ENCODE peak calls at places on chromosomes 5 and 9, in eight cellular contexts. I is Panc1, W is breast epithelium, T is suprapubic skin, K is endothelial cell of umbilical vein, X is HepG2, P is spleen, Z is GM23338. N is an unnamed sample. For H3K4me1, the result is how much of the 10 kb centered on the place peaks cover.

GRCh38 chr9:110443146-110443877 is 105.6 kb upstream of the TXNDC8 start:
- DNase-seq in I (no peak), W (no peak), T (no peak), K (no peak), X (peak), P (no peak), Z (no peak), N (no peak)

GRCh38 chr5:177455036-177455660 is 8.5 kb downstream of the PRR7 start:
- DNase-seq in I (peak), W (no peak), T (peak), K (peak), X (peak), P (peak), Z (peak), N (peak)

GRCh38 chr9:96813607-96814006 is 35.7 kb upstream of the ZNF510 start:
- DNase-seq in I (no peak), W (no peak), T (no peak), K (no peak), X (no peak), P (no peak), Z (no peak), N (no peak)

GRCh38 chr9:109258619-109259321 is 62.1 kb downstream of the EPB41L4B start:
- DNase-seq in I (no peak), W (no peak), T (no peak), K (no peak), X (no peak), P (no peak), Z (peak), N (no peak)

GRCh38 chr5:119287547-119288073 is 68.2 kb upstream of the TNFAIP8 start:
- DNase-seq in I (no peak), W (no peak), T (no peak), K (peak), X (no peak), P (no peak), Z (no peak), N (no peak)

GRCh38 chr9:129770741-129771140 is 17.9 kb upstream of the PTGES start:
- DNase-seq in I (no peak), W (no peak), T (no peak), K (no peak), X (no peak), P (no peak), Z (no peak), N (no peak)

GRCh38 chr9:8890695-8891094 is 1091.1 kb upstream of the DMAC1 start:
- DNase-seq in I (no peak), W (no peak), T (no peak), K (no peak), X (no peak), P (no peak), Z (no peak), N (no peak)

GRCh38 chr9:107491081-107492053 is 1.8 kb upstream of the KLF4 start:
- DNase-seq in I (no peak), W (no peak), T (peak), K (peak), X (no peak), P (peak), Z (peak), N (peak)

GRCh38 chr9:131310833-131311554 is 21.5 kb downstream of the PLPP7 start:
- DNase-seq in I (no peak), W (no peak), T (no peak), K (no peak), X (no peak), P (peak), Z (peak), N (no peak)

GRCh38 chr9:121636411-121636865 is 15.0 kb upstream of the DAB2IP start:
- DNase-seq in I (no peak), W (no peak), T (no peak), K (peak), X (no peak), P (no peak), Z (no peak), N (no peak)

GRCh38 chr9:105690742-105691141 is 3.6 kb upstream of the TMEM38B start:
- DNase-seq in I (no peak), W (no peak), T (no peak), K (peak), X (no peak), P (no peak), Z (peak), N (no peak)

GRCh38 chr5:58751222-58751621 is 168.3 kb downstream of the RAB3C start:
- DNase-seq in I (peak), W (no peak), T (no peak), K (peak), X (no peak), P (no peak), Z (no peak), N (no peak)

GRCh38 chr5:67363195-67363594 is 166.6 kb upstream of the CD180 start:
- DNase-seq in I (no peak), W (no peak), T (no peak), K (no peak), X (no peak), P (no peak), Z (no peak), N (no peak)

GRCh38 chr5:168114444-168115017 is 176.9 kb upstream of the WWC1 start:
- DNase-seq in I (peak), W (no peak), T (no peak), K (peak), X (peak), P (no peak), Z (peak), N (peak)

GRCh38 chr9:33167949-33168535 is 906 bp upstream of the B4GALT1 start:
- DNase-seq in I (no peak), W (no peak), T (no peak), K (no peak), X (no peak), P (no peak), Z (no peak), N (no peak)

GRCh38 chr5:97266576-97266975 is 83.5 kb upstream of the RIOK2 start:
- DNase-seq in I (no peak), W (no peak), T (no peak), K (peak), X (no peak), P (no peak), Z (no peak), N (no peak)

GRCh38 chr9:131201856-131202255 is 74.5 kb downstream of the FAM78A start:
- DNase-seq in I (no peak), W (no peak), T (no peak), K (no peak), X (no peak), P (no peak), Z (no peak), N (no peak)

GRCh38 chr9:135500525-135501260 is at the start of gene MRPS2:
- DNase-seq in I (no peak), W (peak), T (peak), K (peak), X (peak), P (peak), Z (peak), N (peak)

GRCh38 chr5:71757590-71758543 is 38.8 kb downstream of the CARTPT start:
- DNase-seq in I (peak), W (peak), T (no peak), K (peak), X (peak), P (no peak), Z (peak), N (peak)

GRCh38 chr5:32388429-32389111 is 56.0 kb downstream of the ZFR start:
- DNase-seq in I (no peak), W (no peak), T (no peak), K (no peak), X (no peak), P (no peak), Z (no peak), N (no peak)

GRCh38 chr9:8845376-8845775 is 1045.8 kb upstream of the DMAC1 start:
- DNase-seq in I (no peak), W (no peak), T (no peak), K (no peak), X (no peak), P (no peak), Z (no peak), N (no peak)

GRCh38 chr5:110625376-110625999 is 101.0 kb downstream of the TMEM232 start:
- DNase-seq in I (no peak), W (no peak), T (no peak), K (peak), X (peak), P (no peak), Z (peak), N (no peak)

GRCh38 chr5:134530375-134531077 is 5.1 kb downstream of the JADE2 start:
- DNase-seq in I (no peak), W (no peak), T (no peak), K (no peak), X (no peak), P (no peak), Z (no peak), N (no peak)

GRCh38 chr5:3598725-3599282 is 3.2 kb downstream of the IRX1 start:
- DNase-seq in I (no peak), W (no peak), T (no peak), K (no peak), X (no peak), P (no peak), Z (no peak), N (no peak)

GRCh38 chr5:77064040-77064439 is 23.0 kb downstream of the ZBED3 start:
- DNase-seq in I (no peak), W (no peak), T (no peak), K (no peak), X (no peak), P (no peak), Z (no peak), N (no peak)

GRCh38 chr5:105508519-105508918 is 1945.9 kb upstream of the NUDT12 start:
- DNase-seq in I (no peak), W (no peak), T (no peak), K (no peak), X (no peak), P (no peak), Z (no peak), N (no peak)

GRCh38 chr9:112041536-112042243 is 133.4 kb downstream of the SUSD1 start:
- DNase-seq in I (peak), W (no peak), T (no peak), K (peak), X (peak), P (no peak), Z (peak), N (no peak)

GRCh38 chr9:99294850-99295461 is 72.9 kb downstream of the SEC61B start:
- DNase-seq in I (no peak), W (no peak), T (no peak), K (no peak), X (peak), P (no peak), Z (no peak), N (no peak)

GRCh38 chr9:21677834-21678233 is 124.6 kb upstream of the MTAP start:
- DNase-seq in I (peak), W (no peak), T (no peak), K (peak), X (no peak), P (no peak), Z (no peak), N (no peak)
- TF ChIP-seq POLR2AphosphoS5 in I (peak), W (no peak), T (no peak), K (peak), X (no peak), P (no peak), Z (no peak), N (no peak)

GRCh38 chr5:172796306-172796705 is 25.3 kb upstream of the DUSP1 start:
- DNase-seq in I (no peak), W (no peak), T (no peak), K (no peak), X (no peak), P (no peak), Z (no peak), N (no peak)

GRCh38 chr5:172793577-172794488 is 22.8 kb upstream of the DUSP1 start:
- DNase-seq in I (no peak), W (no peak), T (peak), K (no peak), X (peak), P (no peak), Z (no peak), N (no peak)

GRCh38 chr5:172792693-172793570 is 21.9 kb upstream of the DUSP1 start:
- DNase-seq in I (no peak), W (no peak), T (no peak), K (no peak), X (no peak), P (no peak), Z (no peak), N (no peak)

GRCh38 chr5:172797800-172798199 is 26.8 kb upstream of the DUSP1 start:
- DNase-seq in I (no peak), W (no peak), T (no peak), K (no peak), X (peak), P (no peak), Z (no peak), N (no peak)

DNA sequence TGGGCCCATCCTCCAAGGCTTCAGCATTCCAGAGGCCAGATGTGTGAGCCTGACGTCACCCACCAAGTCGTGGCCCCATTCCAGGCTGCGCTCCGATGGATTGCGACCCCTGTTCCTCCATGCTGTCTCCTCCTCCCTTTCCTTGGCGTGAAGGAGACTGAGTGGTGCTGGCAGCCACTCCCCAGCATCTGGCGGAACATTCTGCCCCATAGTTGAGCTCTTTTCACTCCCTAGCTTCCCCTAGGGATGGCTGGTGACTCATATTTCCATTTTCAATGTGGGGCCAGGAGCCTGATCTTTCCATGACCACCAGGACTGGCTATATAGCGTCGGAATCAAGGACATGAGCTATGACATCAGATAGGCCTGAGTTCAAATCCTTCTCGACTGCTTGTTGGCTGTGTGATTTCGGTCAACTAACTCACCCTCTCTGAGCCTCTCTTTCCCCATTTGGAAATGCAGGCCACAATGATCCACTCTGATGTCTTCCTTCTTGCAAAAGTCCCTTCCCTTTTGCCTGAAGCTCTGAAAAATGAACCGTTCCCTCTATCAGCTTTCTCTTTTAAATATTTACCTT is 24.5 kb upstream of the DUSP1 start:
- DNase-seq in I (no peak), W (peak), T (peak), K (peak), X (no peak), P (no peak), Z (peak), N (peak)
- TF ChIP-seq CTCF in I (no peak), W (peak), T (no peak), K (no peak), X (no peak), P (no peak), Z (no peak), N (no peak)

GRCh38 chr5:147426928-147427327 is 82.9 kb downstream of the DPYSL3 start:
- DNase-seq in I (no peak), W (no peak), T (no peak), K (no peak), X (no peak), P (no peak), Z (no peak), N (no peak)

GRCh38 chr5:147432323-147432722 is 77.5 kb downstream of the DPYSL3 start:
- DNase-seq in I (no peak), W (no peak), T (no peak), K (no peak), X (no peak), P (no peak), Z (no peak), N (no peak)

GRCh38 chr5:147434049-147434448 is 75.8 kb downstream of the DPYSL3 start:
- DNase-seq in I (no peak), W (no peak), T (no peak), K (no peak), X (no peak), P (no peak), Z (no peak), N (no peak)

GRCh38 chr5:147427784-147428401 is 82.0 kb downstream of the DPYSL3 start:
- DNase-seq in I (no peak), W (no peak), T (no peak), K (no peak), X (no peak), P (no peak), Z (no peak), N (no peak)

DNA sequence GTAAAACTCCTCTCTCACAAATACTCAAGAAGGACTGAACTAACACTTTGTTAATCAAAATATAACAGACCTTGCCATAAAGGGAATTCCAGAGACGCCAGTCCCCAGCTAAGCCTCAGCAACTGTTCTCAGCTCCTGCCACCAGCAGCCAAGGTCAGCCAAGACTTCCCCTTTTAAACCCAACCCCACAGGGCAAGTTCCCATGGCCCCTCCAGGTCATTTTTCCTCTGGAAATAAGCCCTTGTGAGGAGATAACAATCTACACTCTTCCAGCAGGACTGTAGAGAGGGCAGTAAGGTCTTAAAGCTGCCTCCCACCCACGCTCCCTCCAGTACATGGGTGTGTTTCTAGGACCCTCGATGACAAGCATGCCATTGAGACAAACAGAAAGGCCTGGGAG is 78.3 kb downstream of the DPYSL3 start:
- DNase-seq in I (no peak), W (no peak), T (no peak), K (no peak), X (no peak), P (no peak), Z (no peak), N (no peak)
- H3K4me1 ChIP-seq in I (under half), W (under half), T (under half), K (under half), X (under half), P (under half), Z (half or more), N (under half)

GRCh38 chr5:150519560-150519945 is 11.6 kb downstream of the NDST1 start:
- DNase-seq in I (no peak), W (no peak), T (no peak), K (no peak), X (no peak), P (no peak), Z (no peak), N (no peak)

GRCh38 chr5:150515446-150515845 is 7.5 kb downstream of the NDST1 start:
- DNase-seq in I (no peak), W (no peak), T (no peak), K (peak), X (no peak), P (no peak), Z (no peak), N (no peak)

GRCh38 chr5:150519978-150520377 is 12.0 kb downstream of the NDST1 start:
- DNase-seq in I (no peak), W (no peak), T (no peak), K (no peak), X (no peak), P (no peak), Z (no peak), N (no peak)

GRCh38 chr5:150516011-150516410 is 8.1 kb downstream of the NDST1 start:
- DNase-seq in I (no peak), W (no peak), T (no peak), K (peak), X (peak), P (no peak), Z (no peak), N (no peak)

GRCh38 chr5:150517272-150518152 is 9.6 kb downstream of the NDST1 start:
- DNase-seq in I (no peak), W (no peak), T (no peak), K (peak), X (peak), P (no peak), Z (no peak), N (peak)
- TF ChIP-seq POLR2AphosphoS5 in I (no peak), W (no peak), T (no peak), K (peak), X (no peak), P (peak), Z (no peak), N (peak)

GRCh38 chr5:122030251-122030650 is 47.8 kb downstream of the LOX start:
- DNase-seq in I (no peak), W (no peak), T (no peak), K (no peak), X (peak), P (no peak), Z (peak), N (no peak)
- TF ChIP-seq CTCF in I (peak), W (no peak), T (no peak), K (no peak), X (peak), P (no peak), Z (peak), N (no peak)

GRCh38 chr9:22382331-22382730 is 64.3 kb upstream of the DMRTA1 start:
- DNase-seq in I (no peak), W (no peak), T (no peak), K (no peak), X (no peak), P (no peak), Z (no peak), N (no peak)
- H3K4me1 ChIP-seq in I (under half), W (under half), T (under half), K (under half), X (under half), P (under half), Z (under half), N (under half)

GRCh38 chr9:38022995-38023394 is 46.0 kb downstream of the SHB start:
- DNase-seq in I (no peak), W (peak), T (no peak), K (no peak), X (no peak), P (no peak), Z (no peak), N (peak)
- TF ChIP-seq POLR2AphosphoS5 in I (no peak), W (no peak), T (no peak), K (no peak), X (no peak), P (no peak), Z (no peak), N (no peak)

GRCh38 chr5:157816682-157817268 is 42.2 kb downstream of the CLINT1 start:
- DNase-seq in I (no peak), W (no peak), T (no peak), K (peak), X (no peak), P (no peak), Z (no peak), N (no peak)
- TF ChIP-seq CTCF in I (peak), W (peak), T (peak), K (no peak), X (peak), P (peak), Z (no peak), N (peak)

DNA sequence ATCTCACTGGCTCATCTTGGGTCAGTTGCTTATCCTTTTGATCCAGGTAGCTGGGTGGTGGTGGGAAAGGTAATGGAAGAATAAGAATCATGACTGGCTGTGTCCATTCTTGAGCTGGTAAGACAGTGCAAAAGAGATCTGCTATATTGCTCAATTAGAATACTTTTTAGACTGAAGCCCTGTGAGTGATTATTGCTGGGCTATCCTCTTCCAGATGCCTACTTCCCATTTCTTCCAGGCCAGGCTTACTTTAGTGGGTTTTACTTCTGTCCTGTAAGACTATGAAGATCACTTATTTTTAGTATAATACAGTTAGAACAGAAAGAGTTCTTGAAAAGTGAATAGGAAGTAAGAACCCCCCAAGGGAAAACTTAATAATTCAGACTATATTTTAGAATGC is 7.2 kb downstream of the MARCHF6 start:
- DNase-seq in I (no peak), W (no peak), T (no peak), K (no peak), X (no peak), P (no peak), Z (no peak), N (no peak)
- H3K4me1 ChIP-seq in I (under half), W (under half), T (under half), K (under half), X (under half), P (half or more), Z (under half), N (under half)

GRCh38 chr5:74288448-74289109 is 351.9 kb downstream of the ENC1 start:
- DNase-seq in I (no peak), W (no peak), T (no peak), K (no peak), X (no peak), P (no peak), Z (no peak), N (no peak)

GRCh38 chr5:74289238-74289637 is 351.3 kb downstream of the ENC1 start:
- DNase-seq in I (no peak), W (no peak), T (no peak), K (no peak), X (no peak), P (no peak), Z (no peak), N (no peak)

GRCh38 chr5:74288038-74288437 is 352.5 kb downstream of the ENC1 start:
- DNase-seq in I (no peak), W (no peak), T (peak), K (no peak), X (no peak), P (no peak), Z (no peak), N (no peak)

GRCh38 chr5:74285876-74286275 is 354.7 kb downstream of the ENC1 start:
- DNase-seq in I (no peak), W (no peak), T (no peak), K (no peak), X (no peak), P (no peak), Z (no peak), N (no peak)

GRCh38 chr5:74286734-74287705 is 353.5 kb downstream of the ENC1 start:
- DNase-seq in I (no peak), W (no peak), T (no peak), K (no peak), X (no peak), P (no peak), Z (no peak), N (no peak)
- TF ChIP-seq POLR2AphosphoS5 in I (no peak), W (no peak), T (no peak), K (no peak), X (no peak), P (no peak), Z (no peak), N (no peak)

N was measured in upper lobe of left lung.